ENCODE peak calls at places on chromosomes 16 and 17, in seven cellular contexts. V is activated T-cell treated with anti-CD3 and anti-CD28 coated beads, Interleukin-2, amount 50 U/mL, for 72 hours; L is AG09309; R is GM20000; B is NCI-H1417 treated with DMSO at 0.1 percent for 48 hours; C is HuH-7; T is EL. X is an unnamed sample.

GRCh38 chr16:79001156-79001997 is 599.2 kb downstream of the MAF start:
- DNase-seq in V (no peak), L (no peak), R (no peak), T (no peak), C (no peak), B (no peak), X (no peak)

GRCh38 chr17:56319531-56319930 is 166.3 kb downstream of the ANKFN1 start:
- DNase-seq in C (peak), L (peak), R (peak), V (no peak), T (peak), B (no peak), X (peak)

GRCh38 chr16:15572329-15573001 is 70.5 kb downstream of the MARF1 start:
- DNase-seq in B (no peak), T (peak), C (no peak), L (peak), R (no peak), V (no peak), X (no peak)

GRCh38 chr17:77280304-77280910 is 139.6 kb downstream of the SEC14L1 start:
- DNase-seq in L (peak), C (no peak), R (peak), B (no peak), V (no peak), T (peak), X (no peak)

GRCh38 chr17:73628642-73629552 is 15.3 kb downstream of the SDK2 start:
- DNase-seq in L (no peak), T (no peak), V (no peak), C (no peak), B (no peak), R (no peak), X (no peak)

GRCh38 chr16:8898660-8899318 is 16.6 kb downstream of the LITAFD start:
- DNase-seq in V (no peak), L (no peak), R (no peak), T (no peak), B (no peak), C (no peak), X (no peak)

GRCh38 chr16:9946022-9946720 is 236.1 kb downstream of the GRIN2A start:
- DNase-seq in B (no peak), V (no peak), C (no peak), T (no peak), L (no peak), R (no peak), X (no peak)

GRCh38 chr17:43636446-43636845 is 25.3 kb downstream of the MEOX1 start:
- DNase-seq in L (no peak), C (no peak), T (no peak), V (no peak), R (no peak), B (no peak), X (no peak)

GRCh38 chr16:57757326-57757786 is 21.8 kb downstream of the KATNB1 start:
- DNase-seq in C (peak), T (peak), B (no peak), V (peak), R (peak), L (peak), X (no peak)

GRCh38 chr16:46836521-46837292 is 5.7 kb upstream of the C16orf87 start:
- DNase-seq in C (no peak), V (no peak), B (no peak), L (no peak), R (no peak), T (no peak), X (no peak)

GRCh38 chr17:76022285-76022684 is 4.8 kb downstream of the EVPL start:
- DNase-seq in T (no peak), C (no peak), L (no peak), R (no peak), B (no peak), V (no peak), X (no peak)

GRCh38 chr17:37562016-37562745 is 47.0 kb downstream of the SYNRG start:
- DNase-seq in R (no peak), V (no peak), T (no peak), C (no peak), L (no peak), B (no peak), X (no peak)

GRCh38 chr17:21358682-21359482 is 17.3 kb upstream of the KCNJ12 start:
- DNase-seq in V (no peak), R (no peak), T (peak), B (no peak), C (no peak), L (no peak), X (no peak)

X was measured in NCI-H1048.